ENCODE peak calls at places on chromosomes 2 and 18, in four cellular contexts. One of them, this sample, is unnamed.

GRCh38 chr2:84421791-84422190 is 37.3 kb downstream of the SUCLG1 start:
- DNase-seq in NCI-H1694: no peak
- DNase-seq in activated effector memory CD4-positive, alpha-beta T cell treated with anti-CD3 and anti-CD28 coated beads, Interleukin-2, amount 50 U/mL, for 16 hours: no peak
- DNase-seq in NK-92 treated with Interleukin-12 subunit alpha and Interleukin-12 subunit beta, amount 100 ng/mL, for 24 hours: no peak
- DNase-seq in this sample: no peak

GRCh38 chr2:181104512-181105121 is 124.2 kb downstream of the UBE2E3 start:
- DNase-seq in NK-92 treated with Interleukin-12 subunit alpha and Interleukin-12 subunit beta, amount 100 ng/mL, for 24 hours: no peak
- DNase-seq in NCI-H1694: peak
- DNase-seq in activated effector memory CD4-positive, alpha-beta T cell treated with anti-CD3 and anti-CD28 coated beads, Interleukin-2, amount 50 U/mL, for 16 hours: no peak
- DNase-seq in this sample: peak

GRCh38 chr2:63047534-63048281 is 2.9 kb upstream of the OTX1 start:
- DNase-seq in NK-92 treated with Interleukin-12 subunit alpha and Interleukin-12 subunit beta, amount 100 ng/mL, for 24 hours: no peak
- DNase-seq in NCI-H1694: no peak
- DNase-seq in activated effector memory CD4-positive, alpha-beta T cell treated with anti-CD3 and anti-CD28 coated beads, Interleukin-2, amount 50 U/mL, for 16 hours: no peak
- DNase-seq in this sample: peak

GRCh38 chr2:224449212-224450147 is 47.6 kb upstream of the FAM124B start:
- DNase-seq in NCI-H1694: peak
- DNase-seq in NK-92 treated with Interleukin-12 subunit alpha and Interleukin-12 subunit beta, amount 100 ng/mL, for 24 hours: no peak
- DNase-seq in activated effector memory CD4-positive, alpha-beta T cell treated with anti-CD3 and anti-CD28 coated beads, Interleukin-2, amount 50 U/mL, for 16 hours: no peak
- DNase-seq in this sample: no peak

GRCh38 chr2:165627463-165627862 is 158.0 kb downstream of the CSRNP3 start:
- DNase-seq in NCI-H1694: no peak
- DNase-seq in activated effector memory CD4-positive, alpha-beta T cell treated with anti-CD3 and anti-CD28 coated beads, Interleukin-2, amount 50 U/mL, for 16 hours: no peak
- DNase-seq in NK-92 treated with Interleukin-12 subunit alpha and Interleukin-12 subunit beta, amount 100 ng/mL, for 24 hours: no peak
- DNase-seq in this sample: no peak

GRCh38 chr18:27750014-27750413 is 426.9 kb downstream of the CDH2 start:
- DNase-seq in NCI-H1694: no peak
- DNase-seq in activated effector memory CD4-positive, alpha-beta T cell treated with anti-CD3 and anti-CD28 coated beads, Interleukin-2, amount 50 U/mL, for 16 hours: no peak
- DNase-seq in NK-92 treated with Interleukin-12 subunit alpha and Interleukin-12 subunit beta, amount 100 ng/mL, for 24 hours: no peak
- DNase-seq in this sample: no peak

GRCh38 chr2:173752152-173752551 is 213.0 kb downstream of the SP3 start:
- DNase-seq in NK-92 treated with Interleukin-12 subunit alpha and Interleukin-12 subunit beta, amount 100 ng/mL, for 24 hours: no peak
- DNase-seq in NCI-H1694: peak
- DNase-seq in activated effector memory CD4-positive, alpha-beta T cell treated with anti-CD3 and anti-CD28 coated beads, Interleukin-2, amount 50 U/mL, for 16 hours: no peak
- DNase-seq in this sample: no peak

GRCh38 chr2:40516604-40517003 is 64.7 kb upstream of the SLC8A1 start:
- DNase-seq in NK-92 treated with Interleukin-12 subunit alpha and Interleukin-12 subunit beta, amount 100 ng/mL, for 24 hours: no peak
- DNase-seq in NCI-H1694: no peak
- DNase-seq in activated effector memory CD4-positive, alpha-beta T cell treated with anti-CD3 and anti-CD28 coated beads, Interleukin-2, amount 50 U/mL, for 16 hours: no peak
- DNase-seq in this sample: no peak

GRCh38 chr2:100424277-100424875 is 6.9 kb upstream of the CHST10 start:
- DNase-seq in NK-92 treated with Interleukin-12 subunit alpha and Interleukin-12 subunit beta, amount 100 ng/mL, for 24 hours: no peak
- DNase-seq in NCI-H1694: no peak
- DNase-seq in activated effector memory CD4-positive, alpha-beta T cell treated with anti-CD3 and anti-CD28 coated beads, Interleukin-2, amount 50 U/mL, for 16 hours: no peak
- DNase-seq in this sample: no peak

GRCh38 chr2:128436498-128437180 is 118.0 kb upstream of the HS6ST1 start:
- DNase-seq in NK-92 treated with Interleukin-12 subunit alpha and Interleukin-12 subunit beta, amount 100 ng/mL, for 24 hours: no peak
- DNase-seq in activated effector memory CD4-positive, alpha-beta T cell treated with anti-CD3 and anti-CD28 coated beads, Interleukin-2, amount 50 U/mL, for 16 hours: peak
- DNase-seq in NCI-H1694: peak
- DNase-seq in this sample: no peak

GRCh38 chr2:122136071-122136470 is 380.6 kb downstream of the TSN start:
- DNase-seq in NK-92 treated with Interleukin-12 subunit alpha and Interleukin-12 subunit beta, amount 100 ng/mL, for 24 hours: no peak
- DNase-seq in NCI-H1694: peak
- DNase-seq in activated effector memory CD4-positive, alpha-beta T cell treated with anti-CD3 and anti-CD28 coated beads, Interleukin-2, amount 50 U/mL, for 16 hours: no peak
- DNase-seq in this sample: no peak

This sample was measured in transverse colon.